ENCODE peak calls at places on chromosomes 1 and 21, in six cellular contexts. S is EH, T is activated gamma-delta T cell, W is fibroblast of mammary gland, E is neural crest cell, J is OCI-LY7. G is an unnamed sample.

GRCh38 chr1:204870165-204870912 is at the start of gene NFASC:
- DNase-seq in S (no peak), E (peak), J (no peak), W (no peak), T (no peak), G (peak)

GRCh38 chr1:197813741-197814140 is 38.5 kb upstream of the DENND1B start:
- DNase-seq in E (no peak), W (no peak), S (no peak), J (no peak), T (no peak), G (no peak)

GRCh38 chr21:42707207-42707830 is 53.9 kb downstream of the PDE9A start:
- DNase-seq in T (no peak), E (no peak), W (no peak), S (no peak), J (no peak), G (no peak)

GRCh38 chr1:95640746-95641145 is 406.7 kb downstream of the RWDD3 start:
- DNase-seq in E (no peak), J (no peak), S (peak), T (no peak), W (no peak), G (no peak)

GRCh38 chr1:25427696-25428095 is 3.0 kb upstream of the MACO1 start:
- DNase-seq in E (no peak), W (peak), T (no peak), J (no peak), S (peak), G (no peak)

GRCh38 chr1:67166196-67166595 is at the start of gene IL23R:
- DNase-seq in S (no peak), W (no peak), T (no peak), E (no peak), J (no peak), G (no peak)

GRCh38 chr1:209657918-209658317 is 5.7 kb upstream of the LAMB3 start:
- DNase-seq in E (no peak), J (no peak), W (no peak), S (no peak), T (no peak), G (no peak)

GRCh38 chr1:218585565-218586184 is 240.5 kb downstream of the TGFB2 start:
- DNase-seq in W (peak), J (no peak), T (no peak), S (peak), E (peak), G (no peak)

GRCh38 chr1:162699366-162699765 is 67.1 kb downstream of the DDR2 start:
- DNase-seq in W (no peak), E (no peak), J (no peak), S (no peak), T (no peak), G (no peak)

GRCh38 chr1:175155473-175155856 is 37.1 kb downstream of the KIAA0040 start:
- DNase-seq in T (no peak), W (no peak), J (peak), E (no peak), S (no peak), G (no peak)

GRCh38 chr1:183025782-183026774 is 2.9 kb downstream of the LAMC1 start:
- DNase-seq in S (peak), E (no peak), W (peak), J (no peak), T (no peak), G (no peak)

GRCh38 chr1:156657971-156658319 is 16.0 kb downstream of the BCAN start:
- DNase-seq in W (no peak), J (no peak), E (no peak), S (no peak), T (no peak), G (no peak)